ENCODE peak calls at places on chromosomes 12 and 14, in eight cellular contexts. B, E, J, G, M, T, O and S are unnamed samples.

GRCh38 chr12:12823811-12824210 is 10.7 kb downstream of the DDX47 start:
- DNase-seq in M (no peak), G (no peak), E (no peak), B (no peak), J (no peak), T (no peak), O (no peak), S (no peak)

GRCh38 chr14:69876848-69877306 is 2.3 kb upstream of the SMOC1 start:
- DNase-seq in M (no peak), T (no peak), E (no peak), B (no peak), J (no peak), G (no peak), O (no peak), S (no peak)

GRCh38 chr14:70073924-70074566 is 114.7 kb downstream of the SLC8A3 start:
- DNase-seq in O (peak; percentile 63), B (peak; percentile 90), J (peak; percentile 52), M (no peak), G (peak; percentile 24), E (peak; percentile 18), T (peak; percentile 73), S (peak; percentile 73)

GRCh38 chr14:23559010-23559920 is 3.2 kb downstream of the THTPA start:
- DNase-seq in T (peak; percentile 55), G (peak; percentile 27), O (peak; percentile 74), E (peak; percentile 78), J (peak; percentile 44), M (peak; percentile 57), B (peak; percentile 93), S (peak; percentile 74)

GRCh38 chr12:3715999-3716398 is 36.9 kb downstream of the CRACR2A start:
- DNase-seq in T (no peak), G (no peak), E (no peak), B (no peak), J (no peak), O (no peak), M (no peak), S (no peak)

GRCh38 chr14:105980224-105980623 is 453.8 kb downstream of the TMEM121 start:
- DNase-seq in G (no peak), T (no peak), M (no peak), O (no peak), E (no peak), J (no peak), B (no peak), S (no peak)

GRCh38 chr12:26309646-26310045 is 114.3 kb downstream of the SSPN start:
- DNase-seq in M (no peak), T (no peak), G (no peak), B (no peak), J (no peak), O (no peak), E (no peak), S (no peak)

GRCh38 chr12:93197067-93197593 is 180.6 kb upstream of the NUDT4 start:
- DNase-seq in G (no peak), J (no peak), T (peak; percentile 54), M (no peak), O (no peak), E (no peak), B (no peak), S (no peak)

GRCh38 chr14:91249841-91250616 is 5.5 kb upstream of the GPR68 start:
- DNase-seq in O (no peak), M (no peak), E (peak; percentile 28), T (no peak), B (no peak), G (no peak), J (peak; percentile 63), S (peak; percentile 73)

GRCh38 chr12:6347367-6348338 is 5.8 kb upstream of the TNFRSF1A start:
- DNase-seq in B (no peak), G (no peak), O (no peak), J (peak; percentile 48), E (no peak), M (no peak), T (peak; percentile 64), S (no peak)
- H3K4me3 ChIP-seq in B (no peak overlapping the region), G (no peak overlapping the region), O (peak overlapping the region; percentile 24), J (no peak overlapping the region), E (no peak overlapping the region), M (no peak overlapping the region), T (no peak overlapping the region), S (peak overlapping the region; percentile 25)

DNA sequence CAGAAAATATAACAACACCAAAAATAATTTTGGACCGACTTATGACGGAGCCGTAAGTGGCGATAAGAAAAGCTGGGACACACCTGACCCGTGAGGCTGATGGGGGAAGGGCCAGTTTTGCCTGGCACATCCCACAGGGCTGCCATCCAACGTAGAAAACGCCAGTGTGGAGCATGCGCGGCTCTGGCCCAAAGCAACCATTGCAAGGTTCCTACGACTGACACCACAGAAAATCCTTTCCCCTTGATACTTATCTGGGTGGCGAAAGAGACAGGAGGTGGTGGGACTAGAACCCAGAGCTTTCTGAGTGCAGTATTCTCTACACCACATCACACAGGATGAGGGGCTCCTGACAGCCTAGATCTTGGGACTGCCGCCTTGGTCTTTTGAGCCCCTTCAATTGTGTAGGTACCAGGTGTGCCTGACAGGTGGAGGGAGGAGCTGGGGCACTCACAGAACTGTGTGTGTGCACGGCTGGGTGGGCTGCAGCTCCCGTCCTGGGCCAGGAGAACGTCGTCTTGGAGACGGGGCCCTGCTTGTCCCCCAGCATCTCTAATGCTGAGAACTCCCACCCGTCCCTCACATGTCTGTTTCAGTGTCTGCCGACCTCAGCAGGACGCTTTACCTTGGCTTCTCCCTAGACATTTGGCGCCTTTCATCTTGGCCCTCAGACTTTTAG is 17.4 kb upstream of the CACNA2D4 start:
- DNase-seq in G (no peak), M (no peak), E (no peak), T (no peak), J (no peak), O (no peak), B (no peak), S (no peak)
- H3K4me3 ChIP-seq in G (no peak overlapping the region), M (no peak overlapping the region), E (no peak overlapping the region), T (no peak overlapping the region), J (no peak overlapping the region), O (no peak overlapping the region), B (no peak overlapping the region), S (no peak overlapping the region)

GRCh38 chr12:79688376-79689040 is 2.3 kb downstream of the PAWR start:
- DNase-seq in M (no peak), T (no peak), B (no peak), O (no peak), J (peak; percentile 39), E (no peak), G (no peak), S (no peak)

GRCh38 chr12:79686171-79686570 is 4.6 kb downstream of the PAWR start:
- DNase-seq in O (no peak), T (no peak), E (no peak), B (no peak), M (no peak), G (no peak), J (no peak), S (no peak)

GRCh38 chr12:79689477-79690155 is 1.1 kb downstream of the PAWR start:
- DNase-seq in E (no peak), J (peak; percentile 52), T (peak; percentile 55), O (peak; percentile 75), M (peak; percentile 20), B (peak; percentile 71), G (no peak), S (peak; percentile 68)

GRCh38 chr12:79689041-79689476 is 1.7 kb downstream of the PAWR start:
- DNase-seq in J (peak; percentile 29), E (no peak), G (no peak), M (no peak), O (no peak), T (no peak), B (no peak), S (no peak)

DNA sequence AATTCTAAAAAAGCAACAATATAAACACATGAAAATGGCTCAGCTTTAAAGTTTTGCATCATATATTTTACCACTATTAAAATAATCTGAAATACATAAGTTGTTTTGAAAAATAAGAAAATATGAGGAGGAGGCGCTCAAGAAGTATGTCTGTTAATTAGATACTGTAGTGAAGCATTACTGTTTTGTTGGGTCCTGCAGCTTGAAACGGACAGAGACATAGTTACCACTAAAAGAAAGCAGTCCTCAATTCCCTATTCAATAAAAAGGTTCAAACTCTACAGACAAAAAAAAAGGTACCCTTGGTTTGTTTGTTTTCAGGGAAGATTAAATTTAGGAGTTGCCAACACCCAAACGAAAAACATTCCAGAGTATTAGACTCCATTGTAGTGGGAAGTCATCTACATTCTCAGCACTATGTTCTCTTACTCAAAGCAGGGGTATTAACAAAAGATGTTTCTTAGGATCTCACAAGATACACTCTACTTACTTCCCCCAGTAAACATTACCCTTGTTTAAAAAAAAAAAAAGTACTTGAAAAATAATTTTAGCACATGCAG is 3.0 kb downstream of the PAWR start:
- DNase-seq in T (peak; percentile 4), J (peak; percentile 43), O (no peak), B (no peak), E (no peak), G (no peak), M (no peak), S (no peak)
- H3K4me3 ChIP-seq in T (peak overlapping the region; percentile 37), J (peak overlapping the region; percentile 93), O (peak overlapping the region; percentile 77), B (peak overlapping the region; percentile 65), E (no peak overlapping the region), G (peak overlapping the region; percentile 90), M (no peak overlapping the region), S (peak overlapping the region; percentile 88)

DNA sequence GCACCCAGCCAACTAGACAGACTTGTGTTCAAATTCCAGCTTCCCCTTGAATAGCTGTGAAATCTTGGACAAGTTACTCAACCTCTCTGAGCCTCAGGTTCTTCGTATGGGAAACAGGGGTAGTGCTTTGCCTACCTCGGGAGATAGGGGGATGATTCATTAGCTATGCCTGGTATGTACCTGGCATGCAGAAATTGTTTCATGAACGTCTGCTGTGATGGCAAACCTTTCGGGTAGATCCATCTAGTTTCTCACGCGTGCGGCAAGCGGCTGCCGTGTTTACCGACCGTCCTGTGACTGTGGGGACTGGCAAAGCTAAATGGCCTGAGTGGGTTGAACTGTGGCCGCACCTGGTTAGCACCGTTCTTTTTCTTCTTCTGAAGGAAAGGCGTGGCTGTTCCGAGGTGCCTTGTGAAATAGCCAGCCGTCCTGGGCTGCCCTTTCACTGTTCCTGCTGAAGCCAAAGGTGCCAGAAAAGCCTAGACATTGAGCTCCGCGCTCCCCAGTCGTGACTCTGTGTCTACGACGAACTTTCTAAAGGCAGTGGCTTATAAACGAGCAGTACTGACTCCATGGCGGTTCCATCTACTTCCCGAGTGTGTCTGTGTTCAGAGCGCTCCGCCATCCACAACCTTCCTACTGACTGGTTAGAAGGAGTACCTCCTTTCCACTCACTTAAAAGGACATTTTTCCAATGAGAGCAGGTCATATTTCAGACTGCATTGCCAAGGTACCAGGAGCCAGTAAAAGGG is 40.7 kb upstream of the MED13L start:
- DNase-seq in M (no peak), T (no peak), J (no peak), O (no peak), G (no peak), E (no peak), B (no peak), S (peak; percentile 60)
- H3K4me3 ChIP-seq in M (no peak overlapping the region), T (no peak overlapping the region), J (no peak overlapping the region), O (no peak overlapping the region), G (no peak overlapping the region), E (no peak overlapping the region), B (no peak overlapping the region), S (peak overlapping the region; percentile 23)

DNA sequence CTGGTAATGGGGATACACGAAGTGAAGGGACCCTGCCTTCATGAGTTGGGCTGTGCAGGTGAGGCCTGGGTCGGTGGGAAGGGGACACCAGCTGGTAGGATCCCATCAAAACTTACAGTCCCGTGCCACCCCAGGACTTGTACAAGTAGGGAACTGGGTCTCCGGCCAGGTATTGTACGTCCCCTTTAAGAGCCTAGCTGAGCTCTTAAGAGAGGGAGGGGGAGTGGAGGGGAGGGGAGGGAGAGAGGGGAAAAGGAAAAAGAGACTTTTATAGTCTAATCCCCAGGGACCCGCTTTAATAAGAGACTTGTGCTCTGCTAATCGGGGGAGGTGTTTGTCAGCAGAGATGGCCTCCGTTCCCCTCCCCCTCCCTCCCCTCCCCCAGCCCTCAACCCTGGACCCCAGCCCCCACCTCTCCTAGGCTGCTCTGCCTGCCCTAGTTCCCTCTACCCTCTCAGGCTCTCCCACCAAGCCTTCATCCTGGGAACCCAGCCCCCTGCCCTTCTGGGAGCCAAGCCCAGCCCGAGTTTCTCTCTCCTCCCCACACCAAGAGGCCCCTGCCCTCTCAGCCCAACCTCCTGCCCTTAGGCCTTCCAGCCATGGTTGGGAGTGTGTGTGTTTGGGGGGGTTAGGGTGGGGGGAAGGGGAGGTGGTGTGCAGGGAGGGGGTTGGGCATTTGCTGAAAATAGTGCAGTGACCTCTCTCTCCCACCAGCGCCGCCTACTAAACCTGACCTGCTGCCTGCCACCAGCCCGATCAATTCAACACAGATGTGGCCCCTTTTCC is 2.6 kb downstream of the GDF11 start:
- DNase-seq in O (no peak), B (peak; percentile 95), J (peak; percentile 17), M (no peak), T (no peak), E (no peak), G (no peak), S (no peak)
- H3K4me3 ChIP-seq in O (peak overlapping the region; percentile 15), B (peak overlapping the region; percentile 95), J (peak overlapping the region; percentile 17), M (no peak overlapping the region), T (peak overlapping the region; percentile 18), E (no peak overlapping the region), G (peak overlapping the region; percentile 79), S (peak overlapping the region; percentile 8)